ENCODE peak calls at places on chromosomes 6 and 20, in six cellular contexts. One of them, this sample, is unnamed.

GRCh38 chr20:11807070-11807741 is 110.5 kb upstream of the BTBD3 start:
- DNase-seq in body of pancreas: no peak
- DNase-seq in COLO829: peak
- DNase-seq in anterior cingulate cortex: no peak
- DNase-seq in natural killer cell: no peak
- DNase-seq in T-helper 17 cell: no peak
- DNase-seq in this sample: no peak

GRCh38 chr6:87291879-87292278 is 30.5 kb upstream of the SMIM8 start:
- DNase-seq in natural killer cell: no peak
- DNase-seq in body of pancreas: no peak
- DNase-seq in T-helper 17 cell: no peak
- DNase-seq in COLO829: no peak
- DNase-seq in anterior cingulate cortex: no peak
- DNase-seq in this sample: no peak

GRCh38 chr20:47466193-47466592 is 35.5 kb upstream of the NCOA3 start:
- DNase-seq in anterior cingulate cortex: no peak
- DNase-seq in natural killer cell: no peak
- DNase-seq in T-helper 17 cell: no peak
- DNase-seq in body of pancreas: no peak
- DNase-seq in COLO829: no peak
- DNase-seq in this sample: no peak

GRCh38 chr20:58626076-58626475 is 25.0 kb upstream of the STX16 start:
- DNase-seq in COLO829: no peak
- DNase-seq in T-helper 17 cell: no peak
- DNase-seq in natural killer cell: no peak
- DNase-seq in body of pancreas: no peak
- DNase-seq in anterior cingulate cortex: no peak
- DNase-seq in this sample: no peak

GRCh38 chr6:106513813-106514212 is 115.5 kb downstream of the RTN4IP1 start:
- DNase-seq in body of pancreas: no peak
- DNase-seq in anterior cingulate cortex: no peak
- DNase-seq in T-helper 17 cell: no peak
- DNase-seq in COLO829: no peak
- DNase-seq in natural killer cell: no peak
- DNase-seq in this sample: peak

GRCh38 chr20:37935435-37935834 is 32.5 kb downstream of the VSTM2L start:
- DNase-seq in COLO829: no peak
- DNase-seq in body of pancreas: no peak
- DNase-seq in T-helper 17 cell: no peak
- DNase-seq in natural killer cell: no peak
- DNase-seq in anterior cingulate cortex: no peak
- DNase-seq in this sample: no peak

GRCh38 chr6:35209081-35209480 is 4.7 kb upstream of the SCUBE3 start:
- DNase-seq in anterior cingulate cortex: no peak
- DNase-seq in body of pancreas: no peak
- DNase-seq in natural killer cell: no peak
- DNase-seq in T-helper 17 cell: no peak
- DNase-seq in COLO829: no peak
- DNase-seq in this sample: no peak

GRCh38 chr20:42441862-42442196 is 747.9 kb downstream of the PTPRT start:
- DNase-seq in COLO829: no peak
- DNase-seq in anterior cingulate cortex: no peak
- DNase-seq in T-helper 17 cell: no peak
- DNase-seq in natural killer cell: no peak
- DNase-seq in body of pancreas: no peak
- DNase-seq in this sample: no peak

GRCh38 chr20:1830240-1830639 is 65.0 kb upstream of the SIRPA start:
- DNase-seq in natural killer cell: no peak
- DNase-seq in body of pancreas: peak
- DNase-seq in anterior cingulate cortex: peak
- DNase-seq in COLO829: no peak
- DNase-seq in T-helper 17 cell: no peak
- DNase-seq in this sample: no peak

GRCh38 chr20:46230811-46231282 is 77.5 kb downstream of the CDH22 start:
- DNase-seq in anterior cingulate cortex: no peak
- DNase-seq in natural killer cell: no peak
- DNase-seq in T-helper 17 cell: no peak
- DNase-seq in COLO829: peak
- DNase-seq in body of pancreas: no peak
- DNase-seq in this sample: no peak

GRCh38 chr6:155177369-155177961 is 86.3 kb upstream of the CLDN20 start:
- DNase-seq in T-helper 17 cell: no peak
- DNase-seq in body of pancreas: peak
- DNase-seq in natural killer cell: no peak
- DNase-seq in COLO829: peak
- DNase-seq in anterior cingulate cortex: no peak
- DNase-seq in this sample: no peak

GRCh38 chr6:154930490-154930889 is 64.6 kb upstream of the TIAM2 start:
- DNase-seq in anterior cingulate cortex: no peak
- DNase-seq in T-helper 17 cell: no peak
- DNase-seq in natural killer cell: no peak
- DNase-seq in COLO829: no peak
- DNase-seq in body of pancreas: no peak
- DNase-seq in this sample: no peak

GRCh38 chr6:127790571-127790970 is 110.3 kb downstream of the THEMIS start:
- DNase-seq in T-helper 17 cell: no peak
- DNase-seq in anterior cingulate cortex: no peak
- DNase-seq in body of pancreas: no peak
- DNase-seq in COLO829: no peak
- DNase-seq in natural killer cell: no peak
- DNase-seq in this sample: no peak